ENCODE peak calls at places on chromosomes 16 and 17, in six cellular contexts. One of them, this sample, is unnamed.

GRCh38 chr16:8729779-8730334 is 55.4 kb downstream of the ABAT start:
- DNase-seq in AG09309: no peak
- DNase-seq in IMR-90: no peak
- DNase-seq in tibial nerve: no peak
- DNase-seq in tibial artery: no peak
- DNase-seq in AG10803: no peak
- DNase-seq in this sample: no peak

GRCh38 chr17:45579529-45580495 is 89.3 kb upstream of the PLEKHM1 start:
- DNase-seq in AG09309: no peak
- DNase-seq in IMR-90: no peak
- DNase-seq in tibial nerve: no peak
- DNase-seq in tibial artery: no peak
- DNase-seq in AG10803: no peak
- DNase-seq in this sample: no peak

GRCh38 chr17:75228305-75228704 is 22.8 kb downstream of the NUP85 start:
- DNase-seq in AG09309: no peak
- DNase-seq in IMR-90: no peak
- DNase-seq in tibial nerve: no peak
- DNase-seq in tibial artery: peak; percentile 47
- DNase-seq in AG10803: no peak
- DNase-seq in this sample: no peak

GRCh38 chr17:39196191-39196819 is 1.2 kb downstream of the CACNB1 start:
- DNase-seq in AG09309: no peak
- DNase-seq in IMR-90: no peak
- DNase-seq in tibial nerve: no peak
- DNase-seq in tibial artery: no peak
- DNase-seq in AG10803: peak; percentile 17
- DNase-seq in this sample: no peak

GRCh38 chr17:55889271-55889670 is 138.4 kb downstream of the PCTP start:
- DNase-seq in AG09309: no peak
- DNase-seq in IMR-90: no peak
- DNase-seq in tibial nerve: no peak
- DNase-seq in tibial artery: no peak
- DNase-seq in AG10803: no peak
- DNase-seq in this sample: no peak

GRCh38 chr17:62064791-62065563 is at the start of gene MED13:
- DNase-seq in AG09309: no peak
- DNase-seq in IMR-90: peak; percentile 19
- DNase-seq in tibial nerve: peak; percentile 37
- DNase-seq in tibial artery: peak; percentile 62
- DNase-seq in AG10803: peak; percentile 38
- DNase-seq in this sample: peak; percentile 89

GRCh38 chr16:4373909-4374742 is 2.5 kb downstream of the VASN start:
- DNase-seq in AG09309: peak; percentile 98
- DNase-seq in IMR-90: peak; percentile 98
- DNase-seq in tibial nerve: peak; percentile 78
- DNase-seq in tibial artery: peak; percentile 94
- DNase-seq in AG10803: peak; percentile 99
- DNase-seq in this sample: no peak

GRCh38 chr16:49442805-49443204 is 69.2 kb downstream of the C16orf78 start:
- DNase-seq in AG09309: no peak
- DNase-seq in IMR-90: no peak
- DNase-seq in tibial nerve: no peak
- DNase-seq in tibial artery: no peak
- DNase-seq in AG10803: no peak
- DNase-seq in this sample: no peak

GRCh38 chr17:9028632-9029570 is 7.6 kb downstream of the NTN1 start:
- DNase-seq in AG09309: no peak
- DNase-seq in IMR-90: no peak
- DNase-seq in tibial nerve: no peak
- DNase-seq in tibial artery: no peak
- DNase-seq in AG10803: no peak
- DNase-seq in this sample: peak; percentile 65

GRCh38 chr17:77602883-77603640 is 355.4 kb upstream of the TNRC6C start:
- DNase-seq in AG09309: no peak
- DNase-seq in IMR-90: no peak
- DNase-seq in tibial nerve: no peak
- DNase-seq in tibial artery: peak; percentile 22
- DNase-seq in AG10803: no peak
- DNase-seq in this sample: no peak

GRCh38 chr17:44314869-44315661 is 6.7 kb downstream of the RUNDC3A start:
- DNase-seq in AG09309: no peak
- DNase-seq in IMR-90: no peak
- DNase-seq in tibial nerve: no peak
- DNase-seq in tibial artery: no peak
- DNase-seq in AG10803: no peak
- DNase-seq in this sample: no peak

GRCh38 chr17:53630115-53630514 is 192.6 kb upstream of the KIF2B start:
- DNase-seq in AG09309: no peak
- DNase-seq in IMR-90: no peak
- DNase-seq in tibial nerve: no peak
- DNase-seq in tibial artery: no peak
- DNase-seq in AG10803: no peak
- DNase-seq in this sample: no peak

GRCh38 chr17:71472809-71473789 is 647.7 kb upstream of the SOX9 start:
- DNase-seq in AG09309: peak; percentile 34
- DNase-seq in IMR-90: peak; percentile 70
- DNase-seq in tibial nerve: no peak
- DNase-seq in tibial artery: no peak
- DNase-seq in AG10803: peak; percentile 70
- DNase-seq in this sample: no peak

GRCh38 chr17:55710829-55711496 is 11.7 kb downstream of the TMEM100 start:
- DNase-seq in AG09309: no peak
- DNase-seq in IMR-90: no peak
- DNase-seq in tibial nerve: no peak
- DNase-seq in tibial artery: no peak
- DNase-seq in AG10803: no peak
- DNase-seq in this sample: no peak

GRCh38 chr17:37170881-37171460 is 204.8 kb upstream of the C17orf78 start:
- DNase-seq in AG09309: no peak
- DNase-seq in IMR-90: no peak
- DNase-seq in tibial nerve: no peak
- DNase-seq in tibial artery: no peak
- DNase-seq in AG10803: no peak
- DNase-seq in this sample: no peak

GRCh38 chr16:17177242-17177967 is 293.4 kb downstream of the XYLT1 start:
- DNase-seq in AG09309: peak; percentile 28
- DNase-seq in IMR-90: peak; percentile 68
- DNase-seq in tibial nerve: no peak
- DNase-seq in tibial artery: no peak
- DNase-seq in AG10803: peak; percentile 51
- DNase-seq in this sample: no peak

GRCh38 chr16:56985288-56985961 is 3.9 kb upstream of the NLRC5 start:
- DNase-seq in AG09309: peak; percentile 54
- DNase-seq in IMR-90: peak; percentile 85
- DNase-seq in tibial nerve: peak; percentile 70
- DNase-seq in tibial artery: peak; percentile 89
- DNase-seq in AG10803: peak; percentile 88
- DNase-seq in this sample: no peak

GRCh38 chr16:78005881-78006280 is 16.5 kb upstream of the CLEC3A start:
- DNase-seq in AG09309: no peak
- DNase-seq in IMR-90: no peak
- DNase-seq in tibial nerve: no peak
- DNase-seq in tibial artery: no peak
- DNase-seq in AG10803: no peak
- DNase-seq in this sample: no peak

GRCh38 chr16:50611332-50611934 is 63.2 kb downstream of the NKD1 start:
- DNase-seq in AG09309: no peak
- DNase-seq in IMR-90: peak; percentile 6
- DNase-seq in tibial nerve: no peak
- DNase-seq in tibial artery: no peak
- DNase-seq in AG10803: peak; percentile 49
- DNase-seq in this sample: no peak

DNA sequence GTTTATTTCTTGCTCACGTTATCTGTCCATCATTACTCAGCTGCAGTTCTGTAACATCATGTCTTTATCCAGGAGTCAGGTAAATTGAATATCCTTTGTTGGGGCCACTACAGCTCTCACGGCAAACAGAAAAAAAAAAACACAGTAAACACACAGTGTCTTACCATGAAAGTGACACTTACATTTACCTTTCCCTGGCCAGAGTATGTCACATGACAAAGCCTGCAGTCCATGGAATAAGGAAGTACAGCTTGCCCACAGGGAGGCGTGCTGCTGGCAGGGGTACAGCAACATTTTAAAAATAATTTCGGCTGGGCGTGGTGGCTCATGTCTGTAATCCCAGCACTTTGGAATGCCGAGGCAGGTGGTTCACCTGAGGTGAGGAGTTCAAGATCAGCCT is 85.7 kb upstream of the HS3ST4 start:
- DNase-seq in AG09309: no peak
- DNase-seq in IMR-90: no peak
- DNase-seq in tibial nerve: no peak
- DNase-seq in tibial artery: no peak
- DNase-seq in AG10803: no peak
- DNase-seq in this sample: no peak
- TF ChIP-seq CTCF in AG09309: no peak
- TF ChIP-seq CTCF in IMR-90: no peak
- TF ChIP-seq CTCF in tibial nerve: no peak
- TF ChIP-seq CTCF in tibial artery: no peak
- TF ChIP-seq CTCF in AG10803: no peak
- TF ChIP-seq CTCF in this sample: no peak

DNA sequence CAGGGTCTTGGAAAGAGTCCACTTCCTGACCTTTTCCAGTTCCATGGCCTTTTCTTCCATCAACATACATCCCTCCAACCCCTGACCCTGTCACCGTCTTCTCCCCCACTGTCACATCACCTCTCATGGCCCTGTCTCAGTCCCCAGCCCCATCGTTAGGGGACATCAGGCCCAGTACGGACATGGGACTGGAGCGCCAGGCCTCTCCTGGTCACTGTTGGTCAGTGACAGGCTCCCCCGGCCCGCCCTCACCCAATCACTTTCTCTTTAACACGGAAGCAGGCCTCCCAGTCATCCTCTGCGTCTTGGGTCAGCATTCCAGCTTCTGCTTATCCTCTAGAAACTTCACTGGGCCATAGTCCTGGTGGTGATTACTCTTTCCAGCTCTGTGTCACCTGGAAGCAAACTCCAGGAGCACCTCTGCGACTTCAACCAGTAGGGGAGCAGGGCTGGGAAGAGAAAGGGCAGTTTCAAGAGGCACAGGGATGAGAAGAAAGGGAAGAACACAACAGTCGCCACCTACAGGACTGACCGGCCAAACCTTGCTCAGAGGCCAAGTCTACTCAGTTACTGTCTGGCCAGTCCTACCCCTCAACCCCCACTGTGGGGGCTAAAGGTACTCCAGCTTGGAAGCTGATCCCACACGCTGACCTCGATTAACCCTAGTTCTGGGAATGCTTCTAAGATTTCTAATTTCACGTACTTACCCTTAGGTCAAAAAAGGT is 15.9 kb upstream of the ICAM2 start:
- DNase-seq in AG09309: no peak
- DNase-seq in IMR-90: no peak
- DNase-seq in tibial nerve: no peak
- DNase-seq in tibial artery: no peak
- DNase-seq in AG10803: no peak
- DNase-seq in this sample: no peak
- TF ChIP-seq CTCF in AG09309: no peak
- TF ChIP-seq CTCF in IMR-90: no peak
- TF ChIP-seq CTCF in tibial nerve: no peak
- TF ChIP-seq CTCF in tibial artery: no peak
- TF ChIP-seq CTCF in AG10803: no peak
- TF ChIP-seq CTCF in this sample: no peak

GRCh38 chr17:31067699-31068184 is 27.0 kb upstream of the NF1 start:
- DNase-seq in AG09309: peak; percentile 63
- DNase-seq in IMR-90: peak; percentile 88
- DNase-seq in tibial nerve: no peak
- DNase-seq in tibial artery: no peak
- DNase-seq in AG10803: peak; percentile 84
- DNase-seq in this sample: no peak

GRCh38 chr17:31072186-31072585 is 22.6 kb upstream of the NF1 start:
- DNase-seq in AG09309: peak; percentile 38
- DNase-seq in IMR-90: peak; percentile 56
- DNase-seq in tibial nerve: no peak
- DNase-seq in tibial artery: no peak
- DNase-seq in AG10803: peak; percentile 84
- DNase-seq in this sample: no peak

GRCh38 chr17:31064707-31065106 is 30.1 kb upstream of the NF1 start:
- DNase-seq in AG09309: no peak
- DNase-seq in IMR-90: no peak
- DNase-seq in tibial nerve: no peak
- DNase-seq in tibial artery: no peak
- DNase-seq in AG10803: no peak
- DNase-seq in this sample: no peak

GRCh38 chr17:31073411-31073810 is 21.4 kb upstream of the NF1 start:
- DNase-seq in AG09309: no peak
- DNase-seq in IMR-90: no peak
- DNase-seq in tibial nerve: no peak
- DNase-seq in tibial artery: no peak
- DNase-seq in AG10803: no peak
- DNase-seq in this sample: no peak

DNA sequence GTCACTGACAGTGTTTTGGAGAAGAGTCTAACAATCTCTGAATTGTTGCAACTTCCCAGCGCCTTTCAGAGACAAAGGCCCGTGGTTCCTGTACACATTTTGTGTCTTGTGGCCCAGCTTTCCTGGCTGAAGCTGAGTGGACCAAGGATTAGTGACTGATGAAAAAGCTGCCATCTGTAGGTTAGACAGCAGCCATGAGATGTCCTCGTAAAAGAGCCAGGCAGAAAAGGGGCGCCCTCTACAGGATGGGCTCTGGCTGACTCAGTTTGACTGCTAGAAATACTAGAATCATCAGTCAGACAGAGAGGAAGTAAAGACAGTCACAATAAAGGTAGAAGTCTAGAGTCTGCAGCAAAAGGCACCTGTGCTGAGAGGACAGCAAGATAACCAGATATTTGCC is 26.5 kb upstream of the NF1 start:
- DNase-seq in AG09309: no peak
- DNase-seq in IMR-90: peak; percentile 41
- DNase-seq in tibial nerve: no peak
- DNase-seq in tibial artery: peak; percentile 37
- DNase-seq in AG10803: peak; percentile 7
- DNase-seq in this sample: no peak
- TF ChIP-seq CTCF in AG09309: peak; percentile 31
- TF ChIP-seq CTCF in IMR-90: peak; percentile 51
- TF ChIP-seq CTCF in tibial nerve: no peak
- TF ChIP-seq CTCF in tibial artery: no peak
- TF ChIP-seq CTCF in AG10803: peak; percentile 32
- TF ChIP-seq CTCF in this sample: peak; percentile 48

DNA sequence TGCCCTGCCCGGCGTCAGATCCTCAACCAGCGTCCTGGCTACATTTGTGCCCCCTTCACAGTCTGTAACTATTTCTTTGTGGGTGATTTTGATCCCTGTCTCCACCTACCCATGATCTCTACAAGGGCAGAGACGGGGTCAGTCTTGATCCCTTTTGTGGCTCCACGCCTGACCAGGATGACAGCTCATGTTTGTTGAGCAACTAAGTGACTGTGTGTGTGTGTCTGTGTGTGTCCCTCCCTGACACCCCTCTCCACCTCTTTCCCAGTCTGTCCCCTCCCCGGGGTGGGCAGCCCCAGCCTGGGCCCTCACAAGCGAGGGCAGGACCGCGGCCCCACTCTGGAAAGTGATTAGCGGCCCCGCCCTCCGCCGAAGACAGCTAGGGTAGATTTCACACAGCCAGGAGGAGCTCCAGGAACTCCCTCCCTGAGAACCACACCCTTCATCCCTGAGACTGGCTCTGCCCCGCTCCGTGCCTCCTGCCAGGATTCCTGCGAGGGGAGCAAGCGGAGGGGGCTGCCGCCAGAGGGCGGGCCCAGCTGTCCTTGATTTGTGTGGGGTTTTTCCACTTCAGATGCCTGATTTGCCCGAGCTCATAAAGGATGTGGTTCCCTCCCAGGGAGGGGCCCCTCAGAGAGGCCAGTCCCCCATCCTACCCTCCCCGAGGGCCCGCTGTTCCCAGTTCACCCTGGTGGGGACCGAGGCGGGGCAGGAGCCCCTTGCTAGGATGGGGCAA is 5.3 kb upstream of the HS3ST6 start:
- DNase-seq in AG09309: no peak
- DNase-seq in IMR-90: no peak
- DNase-seq in tibial nerve: no peak
- DNase-seq in tibial artery: no peak
- DNase-seq in AG10803: peak; percentile 38
- DNase-seq in this sample: no peak
- TF ChIP-seq CTCF in AG09309: peak; percentile 14
- TF ChIP-seq CTCF in IMR-90: peak; percentile 41
- TF ChIP-seq CTCF in tibial nerve: no peak
- TF ChIP-seq CTCF in tibial artery: no peak
- TF ChIP-seq CTCF in AG10803: peak; percentile 37
- TF ChIP-seq CTCF in this sample: peak; percentile 50

This sample was measured in osteocyte.